ENCODE peak calls at places on chromosomes 3 and 15, in seven cellular contexts. U is neural progenitor cell, R is GM23248, Y is PC-3, H is GM23338, G is HCT116, A is SK-N-SH. N is an unnamed sample.

GRCh38 chr3:141051641-141052569 is 758 bp downstream of the SPSB4 start:
- DNase-seq in U (peak), Y (no peak), H (peak), A (peak), R (no peak), G (no peak), N (no peak)

GRCh38 chr15:29812384-29812694 is 9.9 kb downstream of the TJP1 start:
- DNase-seq in G (no peak), Y (peak), U (no peak), R (peak), H (peak), A (no peak), N (no peak)

GRCh38 chr15:77126516-77126915 is 55.6 kb upstream of the TSPAN3 start:
- DNase-seq in Y (no peak), A (no peak), R (no peak), G (no peak), H (no peak), U (no peak), N (no peak)

GRCh38 chr3:149291178-149291577 is 42.3 kb downstream of the TM4SF18 start:
- DNase-seq in A (peak), R (no peak), H (peak), G (no peak), U (peak), Y (no peak), N (peak)

GRCh38 chr3:172585954-172586353 is 62.7 kb upstream of the TNFSF10 start:
- DNase-seq in Y (no peak), A (no peak), U (no peak), G (no peak), R (no peak), H (no peak), N (no peak)

GRCh38 chr3:168071535-168071934 is 24.2 kb downstream of the GOLIM4 start:
- DNase-seq in U (no peak), Y (peak), A (no peak), G (peak), H (no peak), R (peak), N (no peak)

GRCh38 chr3:171132873-171133272 is 106.4 kb upstream of the SLC2A2 start:
- DNase-seq in G (no peak), Y (peak), R (peak), U (no peak), A (no peak), H (no peak), N (no peak)

GRCh38 chr3:41195970-41196369 is 3.3 kb upstream of the CTNNB1 start:
- DNase-seq in Y (no peak), A (no peak), U (no peak), R (no peak), G (no peak), H (no peak), N (no peak)

GRCh38 chr15:39834256-39834655 is 51.6 kb upstream of the FSIP1 start:
- DNase-seq in U (no peak), R (peak), H (no peak), A (no peak), G (no peak), Y (peak), N (no peak)

GRCh38 chr3:56684029-56684428 is 964 bp upstream of the TASOR start:
- DNase-seq in G (no peak), H (no peak), U (no peak), A (no peak), R (no peak), Y (no peak), N (no peak)

GRCh38 chr3:56682458-56683121 is 475 bp downstream of the TASOR start:
- DNase-seq in R (peak), Y (peak), H (peak), G (no peak), U (peak), A (peak), N (peak)

GRCh38 chr3:56680054-56680453 is 3.0 kb downstream of the TASOR start:
- DNase-seq in R (no peak), Y (peak), G (no peak), A (no peak), U (no peak), H (no peak), N (no peak)

GRCh38 chr3:56683122-56683817 is at the start of gene TASOR:
- DNase-seq in H (peak), A (peak), Y (peak), R (peak), U (peak), G (no peak), N (peak)

DNA sequence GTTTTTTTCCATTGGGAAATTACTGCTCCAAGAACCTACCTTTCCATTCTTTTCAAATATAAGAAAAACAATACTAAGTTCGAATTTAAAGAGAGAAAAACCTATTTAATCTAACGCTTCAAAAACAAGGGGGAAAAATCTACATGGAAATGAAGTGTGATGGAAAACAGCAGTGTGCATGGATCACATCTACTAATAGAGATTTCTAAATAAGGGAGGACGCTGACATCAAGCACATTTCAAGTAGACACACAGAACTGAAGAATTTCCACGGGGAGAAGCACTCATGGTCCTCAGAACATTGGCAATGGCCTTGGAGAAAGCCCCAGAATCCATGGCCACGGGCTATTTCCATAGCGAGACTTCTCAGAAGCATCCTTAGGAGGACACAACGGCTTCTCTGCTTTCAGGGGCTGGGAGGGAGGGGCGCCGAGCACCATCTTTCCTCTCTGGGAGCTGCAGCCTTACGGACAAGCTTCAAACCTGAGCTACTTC is 1.1 kb downstream of the TASOR start:
- DNase-seq in G (no peak), R (no peak), U (peak), A (no peak), H (peak), Y (no peak), N (no peak)
- TF ChIP-seq EZH2phosphoT487 in G (no peak), R (no peak), U (no peak), A (no peak), H (no peak), Y (no peak), N (no peak)

DNA sequence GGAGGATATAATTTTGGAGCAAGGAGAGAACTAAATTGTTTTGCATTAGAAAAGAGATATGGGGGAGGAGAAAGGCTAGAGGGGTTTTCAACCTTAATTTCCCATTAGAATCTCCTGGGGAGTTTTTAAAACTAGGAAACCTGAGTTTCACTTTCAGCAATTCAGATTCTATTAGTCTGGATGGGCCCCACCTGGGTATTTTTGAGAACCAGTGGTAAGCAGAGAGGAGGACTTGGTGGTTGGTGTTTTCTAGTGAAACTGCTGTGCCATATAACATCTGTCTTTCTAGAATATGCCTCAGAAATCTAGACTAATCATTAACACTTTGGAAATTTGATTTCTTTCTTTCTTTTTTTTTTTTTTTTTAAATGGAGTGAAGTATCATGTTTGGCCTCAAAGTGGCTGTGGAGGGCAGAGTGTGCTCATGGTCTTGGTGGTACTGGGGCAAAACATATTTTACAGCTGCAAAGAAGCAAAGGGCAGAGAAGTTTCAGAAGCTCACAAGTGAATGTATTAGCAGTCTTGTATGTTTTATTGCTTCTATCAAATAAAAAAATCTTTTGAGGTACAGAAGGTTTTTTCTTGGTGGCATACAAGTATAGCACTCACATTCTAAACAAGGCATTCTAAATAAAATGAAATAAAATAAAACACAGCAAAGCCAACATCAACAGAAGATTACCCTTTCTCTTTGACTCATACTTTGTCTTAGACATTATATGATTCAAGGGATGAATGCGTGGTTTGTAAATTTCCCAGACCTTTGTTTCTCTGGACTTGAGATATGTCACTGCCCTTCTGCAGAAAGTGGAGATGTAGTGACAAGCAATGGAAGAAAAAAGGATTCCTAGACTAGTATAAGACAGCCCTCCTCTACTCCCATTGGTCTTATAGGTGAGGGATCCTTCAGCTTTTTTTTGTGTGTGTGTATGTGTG is 22.7 kb downstream of the NANOGP8 start:
- DNase-seq in R (peak), Y (no peak), G (no peak), A (no peak), H (peak), U (no peak), N (no peak)
- TF ChIP-seq EZH2phosphoT487 in R (no peak), Y (no peak), G (no peak), A (no peak), H (no peak), U (no peak), N (no peak)

DNA sequence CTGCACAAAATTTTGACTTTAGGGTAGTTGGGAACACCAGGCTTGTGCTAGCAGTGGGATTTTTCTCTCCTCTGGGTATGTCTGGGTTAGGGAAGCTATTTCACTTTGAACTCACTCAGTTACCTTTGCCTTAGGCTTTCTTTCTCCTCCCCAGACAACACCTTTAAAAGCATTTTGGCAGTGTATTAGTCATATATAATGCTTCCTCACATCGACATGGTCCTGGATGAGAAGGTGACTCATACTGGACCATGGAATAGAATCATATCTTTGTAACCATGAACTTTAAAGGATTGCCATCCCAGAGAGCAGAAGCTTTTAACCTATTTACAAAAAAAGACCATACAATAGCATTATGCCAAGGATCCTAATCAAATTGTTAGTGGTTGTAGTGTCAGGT is 2.7 kb downstream of the RYR3 start:
- DNase-seq in Y (peak), U (no peak), R (no peak), G (no peak), A (no peak), H (no peak), N (no peak)
- TF ChIP-seq EZH2phosphoT487 in Y (no peak), U (no peak), R (no peak), G (no peak), A (no peak), H (no peak), N (no peak)

GRCh38 chr15:62486041-62486440 is 321.0 kb upstream of the C2CD4B start:
- DNase-seq in H (no peak), R (peak), G (no peak), A (no peak), Y (no peak), U (no peak), N (no peak)

GRCh38 chr15:62485170-62485720 is 320.2 kb upstream of the C2CD4B start:
- DNase-seq in R (no peak), U (no peak), A (no peak), G (no peak), Y (no peak), H (no peak), N (no peak)

GRCh38 chr15:62482715-62483429 is 317.8 kb upstream of the C2CD4B start:
- DNase-seq in H (peak), U (peak), R (peak), Y (peak), A (peak), G (peak), N (peak)

GRCh38 chr15:62488383-62488782 is 323.3 kb upstream of the C2CD4B start:
- DNase-seq in Y (no peak), U (no peak), A (no peak), G (no peak), R (no peak), H (no peak), N (no peak)

GRCh38 chr15:62483817-62484216 is 318.7 kb upstream of the C2CD4B start:
- DNase-seq in Y (no peak), G (no peak), H (no peak), R (peak), U (no peak), A (peak), N (no peak)
- TF ChIP-seq EZH2phosphoT487 in Y (no peak), G (no peak), H (no peak), R (no peak), U (no peak), A (no peak), N (no peak)

GRCh38 chr15:85581495-85581894 is 201.1 kb downstream of the AKAP13 start:
- DNase-seq in Y (no peak), H (no peak), U (no peak), A (no peak), G (no peak), R (no peak), N (peak)

GRCh38 chr15:85582076-85582718 is 201.8 kb downstream of the AKAP13 start:
- DNase-seq in A (no peak), H (no peak), G (no peak), R (peak), U (no peak), Y (no peak), N (peak)

GRCh38 chr15:85579957-85580694 is 199.7 kb downstream of the AKAP13 start:
- DNase-seq in Y (no peak), U (no peak), G (no peak), R (peak), A (no peak), H (no peak), N (no peak)

GRCh38 chr15:85579011-85579701 is 198.8 kb downstream of the AKAP13 start:
- DNase-seq in R (no peak), G (no peak), H (no peak), A (no peak), Y (peak), U (no peak), N (no peak)

GRCh38 chr15:85580914-85581313 is 200.5 kb downstream of the AKAP13 start:
- DNase-seq in G (no peak), Y (no peak), U (no peak), H (no peak), R (peak), A (no peak), N (no peak)
- TF ChIP-seq EZH2phosphoT487 in G (no peak), Y (no peak), U (no peak), H (no peak), R (no peak), A (no peak), N (no peak)

N was measured in OCI-LY7.